ENCODE peak calls at places on chromosomes 4 and X, in seven cellular contexts. N, Z, X, Q, E, S and A are unnamed samples.

GRCh38 chr4:187312299-187312698 is 588.6 kb upstream of the FAT1 start:
- DNase-seq in S (no peak), Q (no peak), N (no peak), X (no peak), Z (no peak), E (no peak), A (no peak)

GRCh38 chr4:128686032-128686465 is 123.5 kb upstream of the JADE1 start:
- DNase-seq in Q (peak; percentile 29), S (no peak), X (peak; percentile 45), E (no peak), Z (no peak), N (no peak), A (no peak)

GRCh38 chrX:71492086-71493065 is 40.5 kb upstream of the OGT start:
- DNase-seq in Q (peak; percentile 52), S (peak; percentile 56), Z (peak; percentile 40), X (peak; percentile 37), N (peak; percentile 61), E (no peak), A (peak; percentile 33)

GRCh38 chr4:61385302-61385701 is 185.2 kb downstream of the ADGRL3 start:
- DNase-seq in S (no peak), Q (no peak), E (no peak), Z (no peak), X (no peak), N (no peak), A (no peak)

GRCh38 chr4:175823015-175823741 is 11.1 kb upstream of the GPM6A start:
- DNase-seq in X (no peak), Q (no peak), E (no peak), S (no peak), Z (no peak), N (no peak), A (no peak)

GRCh38 chrX:40755291-40756249 is 20.2 kb upstream of the MED14 start:
- DNase-seq in S (no peak), Q (peak; percentile 40), N (peak; percentile 90), Z (peak; percentile 5), E (peak; percentile 37), X (peak; percentile 44), A (no peak)

GRCh38 chr4:151575646-151576045 is 166.7 kb downstream of the FHIP1A start:
- DNase-seq in Q (no peak), Z (no peak), S (no peak), N (no peak), E (no peak), X (no peak), A (no peak)

GRCh38 chr4:91502365-91502764 is 801.4 kb upstream of the GRID2 start:
- DNase-seq in E (no peak), N (no peak), Q (peak; percentile 27), X (no peak), Z (peak; percentile 8), S (no peak), A (no peak)

GRCh38 chr4:79650217-79650616 is 242.2 kb upstream of the GK2 start:
- DNase-seq in E (no peak), X (peak; percentile 12), Z (no peak), N (no peak), Q (peak; percentile 6), S (no peak), A (no peak)

GRCh38 chr4:123671633-123672404 is 275.2 kb downstream of the SPRY1 start:
- DNase-seq in S (no peak), Z (no peak), Q (no peak), N (no peak), E (no peak), X (peak; percentile 19), A (no peak)

GRCh38 chrX:119477812-119478232 is 9.6 kb downstream of the SLC25A5 start:
- DNase-seq in Z (no peak), S (no peak), N (peak; percentile 63), Q (peak; percentile 91), X (peak; percentile 68), E (no peak), A (no peak)

GRCh38 chr4:83440148-83440814 is 15.3 kb downstream of the HELQ start:
- DNase-seq in N (no peak), Z (no peak), E (no peak), Q (no peak), S (no peak), X (no peak), A (no peak)

GRCh38 chr4:38161208-38162113 is 201.3 kb downstream of the PTTG2 start:
- DNase-seq in Q (no peak), S (no peak), Z (peak; percentile 70), X (no peak), N (no peak), E (no peak), A (no peak)

GRCh38 chr4:37994569-37994968 is 34.4 kb downstream of the PTTG2 start:
- DNase-seq in Q (no peak), X (no peak), Z (no peak), N (no peak), E (no peak), S (no peak), A (no peak)

GRCh38 chr4:7873881-7874280 is 65.8 kb downstream of the AFAP1 start:
- DNase-seq in N (no peak), Z (no peak), S (no peak), E (no peak), X (no peak), Q (no peak), A (no peak)

GRCh38 chr4:7871356-7871755 is 68.3 kb downstream of the AFAP1 start:
- DNase-seq in N (no peak), X (no peak), Z (no peak), E (no peak), Q (no peak), S (no peak), A (no peak)

GRCh38 chr4:7868892-7869471 is 70.7 kb downstream of the AFAP1 start:
- DNase-seq in E (no peak), X (no peak), Z (no peak), Q (no peak), S (no peak), N (no peak), A (no peak)

GRCh38 chr4:7874838-7875237 is 64.8 kb downstream of the AFAP1 start:
- DNase-seq in S (no peak), Z (no peak), X (no peak), E (no peak), N (no peak), Q (no peak), A (no peak)

DNA sequence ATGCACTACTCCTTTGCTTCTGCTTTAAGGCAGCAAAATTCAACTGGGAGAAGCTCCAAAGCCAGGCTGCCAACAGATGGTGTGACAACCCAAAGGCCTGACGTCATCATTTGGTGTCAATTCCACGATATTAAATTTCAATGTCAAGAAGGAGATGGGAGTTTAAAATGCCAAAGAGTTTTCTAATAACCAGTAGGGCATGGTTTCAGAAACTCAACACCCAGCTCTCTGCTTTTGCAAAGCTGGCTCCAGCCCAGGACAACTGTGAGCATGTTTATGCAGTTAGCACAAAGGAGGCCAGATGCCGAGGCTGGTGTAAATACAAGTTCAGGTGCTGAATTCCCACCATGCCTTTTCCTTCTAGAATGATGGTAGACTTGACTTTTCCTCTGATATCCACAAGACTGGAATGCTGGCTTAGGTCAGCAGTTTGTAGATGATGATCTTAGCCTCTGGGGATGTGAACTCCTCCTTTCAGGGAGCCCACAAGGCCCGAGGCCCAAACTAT is 67.3 kb downstream of the AFAP1 start:
- DNase-seq in Z (no peak), E (no peak), X (peak; percentile 96), Q (peak; percentile 80), N (no peak), S (no peak), A (no peak)
- H3K4me1 ChIP-seq in Z (peaks cover 31% of the 10 kb centered on the region), E (no peaks in the 10 kb centered on the region), X (peaks cover 51% of the 10 kb centered on the region), Q (peaks cover 15% of the 10 kb centered on the region), N (peaks cover 43% of the 10 kb centered on the region), S (peaks cover 4% of the 10 kb centered on the region), A (peaks cover 36% of the 10 kb centered on the region)

DNA sequence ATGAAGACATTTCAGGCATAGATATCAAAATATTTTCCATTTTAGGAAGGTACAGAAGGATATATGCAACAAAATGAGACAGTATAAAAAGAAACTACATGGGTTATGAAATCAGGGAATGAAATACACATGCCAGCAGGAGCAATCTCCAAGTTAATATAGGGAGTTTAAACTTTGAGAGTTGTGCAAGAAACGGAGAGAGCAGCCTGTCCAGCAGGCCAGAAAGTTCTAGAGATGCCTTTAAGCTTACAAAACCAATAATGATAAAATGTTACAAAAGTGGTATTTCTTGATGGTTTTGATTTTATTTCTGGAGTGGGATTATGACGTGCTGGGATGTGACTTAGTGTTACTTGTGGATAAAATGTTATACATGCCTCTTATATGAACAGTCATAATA is 2047.9 kb downstream of the ARAP2 start:
- DNase-seq in Q (peak; percentile 39), Z (no peak), S (no peak), N (no peak), E (no peak), X (no peak), A (no peak)
- TF ChIP-seq CTCF in Q (no peak), Z (no peak), S (no peak), N (no peak), E (no peak), X (no peak), A (no peak)

GRCh38 chr4:54277691-54278090 is 48.6 kb downstream of the PDGFRA start:
- DNase-seq in Z (peak; percentile 92), S (no peak), Q (peak; percentile 75), X (peak; percentile 89), N (no peak), E (no peak), A (no peak)
- H3K4me1 ChIP-seq in Z (peaks cover 45% of the 10 kb centered on the region), S (peaks cover 6% of the 10 kb centered on the region), Q (no peaks in the 10 kb centered on the region), X (peaks cover 35% of the 10 kb centered on the region), N (peaks cover 70% of the 10 kb centered on the region), E (peaks cover 10% of the 10 kb centered on the region), A (peaks cover 25% of the 10 kb centered on the region)

DNA sequence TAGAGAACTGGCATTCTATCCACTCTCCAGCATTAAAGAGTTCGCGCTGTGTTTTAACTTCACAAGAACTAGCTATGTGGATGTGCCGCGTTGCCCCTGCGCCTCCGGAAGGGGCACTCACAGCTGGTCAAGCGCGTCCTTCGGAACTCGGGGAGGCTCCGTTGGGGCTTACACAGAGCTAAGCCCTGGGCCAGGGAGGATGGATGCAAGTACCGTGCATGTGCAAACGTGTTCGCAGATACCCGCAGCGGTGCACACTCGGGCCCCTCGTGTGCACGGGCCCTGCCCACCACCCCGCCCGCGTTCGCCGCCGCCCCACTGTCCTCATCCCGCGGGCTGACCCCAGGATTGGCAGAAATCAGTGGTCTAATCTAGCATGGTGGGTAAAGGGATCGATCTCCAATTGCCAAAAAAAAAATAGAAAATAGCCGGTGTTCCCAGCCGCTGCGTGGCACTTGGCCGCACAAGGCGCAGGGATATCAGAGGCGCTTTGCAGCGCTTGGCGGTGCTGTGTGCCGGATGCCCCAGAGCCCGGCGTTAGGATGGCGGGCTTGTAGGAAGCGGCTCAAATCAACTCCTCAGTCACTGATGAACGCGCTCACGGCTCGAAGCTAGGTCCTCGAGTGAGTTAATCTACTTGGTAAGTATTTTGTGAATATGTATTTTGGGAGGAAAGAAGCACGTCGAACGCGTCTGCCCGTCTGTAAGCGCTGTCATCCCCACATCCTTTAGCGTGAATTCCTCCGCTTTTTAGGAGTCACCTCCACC is 988 bp upstream of the PCDH10 start:
- DNase-seq in S (no peak), E (peak; percentile 55), X (peak; percentile 70), Z (peak; percentile 79), Q (peak; percentile 72), N (peak; percentile 67), A (no peak)
- TF ChIP-seq CTCF in S (no peak), E (peak; percentile 23), X (peak; percentile 11), Z (no peak), Q (peak; percentile 1), N (no peak), A (no peak)

GRCh38 chr4:7947927-7948326 is 8.3 kb upstream of the AFAP1 start:
- DNase-seq in X (no peak), Z (no peak), S (no peak), E (no peak), N (no peak), Q (no peak), A (no peak)
- H3K4me1 ChIP-seq in X (no peaks in the 10 kb centered on the region), Z (no peaks in the 10 kb centered on the region), S (no peaks in the 10 kb centered on the region), E (no peaks in the 10 kb centered on the region), N (no peaks in the 10 kb centered on the region), Q (peaks cover 15% of the 10 kb centered on the region), A (no peaks in the 10 kb centered on the region)